ENCODE peak calls at places on chromosomes 12 and 14, in ten cellular contexts. K is ovary, C is AG04450, G is astrocyte of the spinal cord, R is hepatocyte, N is mucosa of descending colon, O is upper lobe of right lung, S is HL-60, J is right atrium auricular region, F is fibroblast of villous mesenchyme. M is an unnamed sample.

GRCh38 chr14:98754343-98755025 is 517.5 kb downstream of the BCL11B start:
- DNase-seq in O (no peak), S (peak), G (peak), K (no peak), F (no peak), N (no peak), C (no peak), J (no peak), R (no peak), M (no peak)

GRCh38 chr14:79278798-79279644 is 932.3 kb downstream of the DIO2 start:
- DNase-seq in F (peak), R (peak), N (peak), G (peak), C (peak), J (peak), S (peak), K (no peak), O (peak), M (no peak)

GRCh38 chr14:33780035-33780434 is 170.8 kb downstream of the EGLN3 start:
- DNase-seq in O (no peak), N (no peak), F (no peak), S (no peak), K (no peak), J (no peak), C (no peak), G (no peak), R (no peak), M (no peak)

GRCh38 chr14:99041820-99042174 is 230.2 kb downstream of the BCL11B start:
- DNase-seq in S (no peak), K (no peak), J (no peak), R (no peak), O (no peak), G (no peak), N (no peak), C (no peak), F (no peak), M (no peak)

GRCh38 chr14:104731249-104731924 is 7.4 kb downstream of the ADSS1 start:
- DNase-seq in G (no peak), J (no peak), F (no peak), R (no peak), N (no peak), K (no peak), S (no peak), O (no peak), C (no peak), M (no peak)

GRCh38 chr12:104055686-104056388 is 5.8 kb upstream of the GLT8D2 start:
- DNase-seq in S (no peak), F (peak), K (peak), C (no peak), J (peak), O (peak), R (no peak), G (peak), N (no peak), M (no peak)

GRCh38 chr12:122730215-122731014 is at the start of gene HCAR1:
- DNase-seq in S (no peak), G (peak), C (no peak), J (no peak), O (no peak), K (peak), N (no peak), F (peak), R (peak), M (no peak)

GRCh38 chr12:115261691-115262398 is 577.9 kb upstream of the TBX3 start:
- DNase-seq in J (no peak), R (peak), C (no peak), N (no peak), S (no peak), K (no peak), F (no peak), O (no peak), G (no peak), M (no peak)

GRCh38 chr12:29681996-29682534 is 101.7 kb downstream of the TMTC1 start:
- DNase-seq in O (no peak), K (no peak), C (no peak), G (peak), N (no peak), J (no peak), S (no peak), F (no peak), R (no peak), M (no peak)

GRCh38 chr14:58107947-58108552 is 44.0 kb downstream of the ARMH4 start:
- DNase-seq in J (no peak), C (peak), S (peak), F (peak), K (peak), N (no peak), G (peak), R (peak), O (no peak), M (peak)

GRCh38 chr14:103492572-103492971 is 30.1 kb downstream of the CKB start:
- DNase-seq in G (no peak), S (no peak), K (no peak), R (no peak), F (no peak), J (no peak), O (no peak), N (no peak), C (no peak), M (no peak)

DNA sequence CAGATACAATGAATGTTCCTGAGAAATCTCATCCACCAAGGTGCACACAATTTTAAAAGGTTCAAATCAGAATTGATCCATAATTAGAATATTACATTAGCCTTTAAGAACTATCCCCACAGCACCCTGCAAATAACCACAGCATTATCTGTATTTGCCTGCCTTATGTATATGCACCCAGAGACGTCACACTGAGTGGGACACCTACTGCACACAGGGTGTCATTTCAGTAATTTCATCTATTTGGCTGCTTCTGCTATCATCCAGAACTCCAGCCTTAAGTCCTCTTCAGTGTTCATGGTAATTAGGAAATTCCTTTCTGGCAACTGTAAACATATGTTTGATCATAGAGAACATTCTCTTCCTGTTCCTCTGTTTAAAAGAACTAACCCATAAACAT is 298.4 kb downstream of the SYT1 start:
- DNase-seq in J (no peak), K (no peak), N (no peak), S (no peak), G (no peak), F (no peak), C (no peak), R (no peak), O (no peak), M (no peak)
- TF ChIP-seq CTCF in J (no peak), K (no peak), N (no peak), S (no peak), G (no peak), F (no peak), C (no peak), R (no peak), O (no peak), M (no peak)

DNA sequence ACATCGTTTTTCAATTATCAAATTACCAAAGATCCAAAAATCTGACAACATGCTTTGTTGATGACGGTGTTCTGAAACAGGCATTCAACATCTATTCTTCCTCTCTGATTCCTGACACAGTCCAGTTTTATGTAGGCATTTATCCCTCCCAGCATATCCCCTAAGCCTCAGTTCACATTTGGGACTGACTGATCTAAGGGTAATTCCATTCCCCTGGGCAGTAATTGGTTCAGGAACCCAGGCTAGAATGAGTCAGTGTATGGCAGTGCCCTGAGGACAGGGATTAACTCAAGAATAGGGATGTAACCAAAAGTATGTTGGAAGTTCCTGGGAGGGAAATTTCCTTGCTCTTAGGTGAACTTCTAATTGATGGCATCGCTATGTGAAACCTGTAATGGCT is 10.3 kb upstream of the PCNX1 start:
- DNase-seq in K (no peak), G (no peak), N (no peak), C (no peak), S (no peak), F (no peak), J (no peak), R (no peak), O (no peak), M (no peak)
- H3K4me3 ChIP-seq in K (no peak), G (no peak), N (no peak), C (no peak), S (no peak), F (no peak), J (no peak), R (no peak), O (no peak), M (no peak)

GRCh38 chr14:65486856-65487255 is 74.3 kb downstream of the FUT8 start:
- DNase-seq in S (no peak), N (no peak), J (no peak), F (no peak), R (no peak), C (no peak), O (no peak), K (no peak), G (peak), M (no peak)
- TF ChIP-seq CTCF in S (no peak), N (no peak), J (no peak), F (no peak), R (no peak), C (no peak), O (no peak), K (no peak), G (no peak), M (no peak)

GRCh38 chr12:107513636-107514400 is 171.8 kb upstream of the PWP1 start:
- DNase-seq in F (no peak), G (no peak), J (no peak), O (no peak), N (no peak), R (no peak), S (no peak), C (no peak), K (no peak), M (no peak)

GRCh38 chr12:107513184-107513583 is 172.4 kb upstream of the PWP1 start:
- DNase-seq in O (no peak), F (no peak), S (no peak), J (no peak), C (no peak), N (no peak), R (no peak), G (no peak), K (no peak), M (no peak)

GRCh38 chr12:107512391-107512790 is 173.2 kb upstream of the PWP1 start:
- DNase-seq in J (no peak), C (no peak), S (no peak), R (no peak), K (no peak), N (no peak), G (no peak), F (no peak), O (no peak), M (no peak)

GRCh38 chr12:107514887-107515445 is 170.6 kb upstream of the PWP1 start:
- DNase-seq in K (no peak), N (no peak), F (peak), G (no peak), C (no peak), R (no peak), S (no peak), J (no peak), O (no peak), M (no peak)

GRCh38 chr12:107515446-107515958 is 170.1 kb upstream of the PWP1 start:
- DNase-seq in C (peak), G (peak), N (no peak), R (peak), F (peak), S (peak), O (no peak), K (no peak), J (peak), M (no peak)
- H3K4me3 ChIP-seq in C (no peak), G (no peak), N (no peak), R (no peak), F (no peak), S (no peak), O (no peak), K (no peak), J (no peak), M (no peak)